ENCODE peak calls at places on chromosomes 3 and 15, in nine cellular contexts. D is mammary epithelial cell, K is neuronal stem cell, N is cardiac muscle cell, U is keratinocyte, Z is H7, L is sigmoid colon, V is psoas muscle, M is lower lobe of right lung. T is an unnamed sample. For H3K36me3, the result is how much of the 10 kb centered on the place peaks cover.

GRCh38 chr3:51538459-51539290 is at the start of gene RAD54L2:
- DNase-seq in K (peak), U (no peak), Z (peak), V (peak), D (peak), M (peak), N (peak), L (peak), T (peak)

GRCh38 chr3:138059261-138059660 is 49.3 kb downstream of the CLDN18 start:
- DNase-seq in D (no peak), V (no peak), U (no peak), K (no peak), N (no peak), M (no peak), L (no peak), Z (no peak), T (no peak)

GRCh38 chr3:8983591-8983990 is 20.3 kb upstream of the RAD18 start:
- DNase-seq in L (no peak), M (no peak), N (no peak), Z (no peak), U (no peak), V (no peak), K (no peak), D (no peak), T (no peak)

GRCh38 chr3:185582871-185583270 is 3.2 kb upstream of the SENP2 start:
- DNase-seq in D (no peak), K (no peak), U (no peak), N (no peak), L (no peak), M (no peak), V (no peak), Z (no peak), T (no peak)

GRCh38 chr3:155946178-155946577 is 75.7 kb downstream of the GMPS start:
- DNase-seq in V (no peak), D (peak), L (no peak), Z (no peak), M (no peak), N (no peak), U (no peak), K (no peak), T (peak)

GRCh38 chr3:1677576-1678164 is 421.0 kb upstream of the CNTN4 start:
- DNase-seq in N (peak), V (no peak), K (no peak), Z (no peak), D (no peak), L (no peak), U (no peak), M (no peak), T (no peak)

GRCh38 chr3:138941259-138941885 is 5.6 kb downstream of the FOXL2 start:
- DNase-seq in D (no peak), L (no peak), N (peak), U (no peak), M (no peak), Z (peak), V (no peak), K (peak), T (no peak)

GRCh38 chr3:37864904-37865303 is 3.2 kb downstream of the CTDSPL start:
- DNase-seq in M (no peak), N (no peak), V (no peak), U (no peak), L (no peak), D (no peak), K (no peak), Z (no peak), T (no peak)

GRCh38 chr3:44146073-44146472 is 95.6 kb upstream of the TOPAZ1 start:
- DNase-seq in M (no peak), K (no peak), U (no peak), Z (no peak), D (no peak), L (no peak), N (no peak), V (no peak), T (no peak)

GRCh38 chr15:31150732-31151212 is 49.2 kb upstream of the TRPM1 start:
- DNase-seq in L (no peak), M (no peak), V (no peak), N (no peak), Z (peak), D (peak), K (peak), U (peak), T (no peak)

GRCh38 chr3:23430781-23431423 is 227.8 kb downstream of the UBE2E2 start:
- DNase-seq in N (no peak), Z (no peak), U (no peak), L (no peak), M (no peak), D (no peak), K (no peak), V (no peak), T (no peak)

GRCh38 chr3:45497963-45498362 is 96.6 kb upstream of the LIMD1 start:
- DNase-seq in L (no peak), U (no peak), K (no peak), N (no peak), D (no peak), V (no peak), Z (no peak), M (no peak), T (no peak)

GRCh38 chr3:21803604-21804003 is 52.6 kb upstream of the ZNF385D start:
- DNase-seq in N (no peak), L (no peak), M (no peak), V (no peak), K (no peak), U (no peak), D (no peak), Z (no peak), T (no peak)

GRCh38 chr3:169813757-169814517 is 1.2 kb upstream of the LRRC34 start:
- DNase-seq in M (peak), Z (no peak), L (no peak), D (no peak), N (no peak), V (no peak), K (no peak), U (no peak), T (no peak)

GRCh38 chr15:70584838-70585706 is 178.3 kb downstream of the UACA start:
- DNase-seq in U (no peak), N (peak), Z (peak), D (peak), L (no peak), M (no peak), K (peak), V (peak), T (no peak)

GRCh38 chr3:52349611-52350395 is 33.7 kb downstream of the DNAH1 start:
- DNase-seq in L (no peak), D (no peak), V (no peak), Z (no peak), M (peak), U (no peak), K (no peak), N (no peak), T (no peak)

GRCh38 chr3:64083588-64083974 is 60.3 kb upstream of the PSMD6 start:
- DNase-seq in K (no peak), Z (no peak), N (no peak), U (no peak), D (no peak), L (no peak), V (no peak), M (no peak), T (no peak)

GRCh38 chr3:134312873-134313838 is 61.1 kb downstream of the AMOTL2 start:
- DNase-seq in K (peak), L (peak), M (peak), V (peak), U (no peak), D (no peak), N (peak), Z (peak), T (no peak)

GRCh38 chr3:68256635-68257034 is 602.2 kb upstream of the SUCLG2 start:
- DNase-seq in N (no peak), U (no peak), V (no peak), K (no peak), Z (peak), D (no peak), L (no peak), M (no peak), T (no peak)

GRCh38 chr15:55031732-55032131 is 165.0 kb downstream of the RSL24D1 start:
- DNase-seq in M (no peak), K (no peak), U (no peak), D (no peak), N (no peak), V (no peak), L (no peak), Z (no peak), T (no peak)

GRCh38 chr3:157061271-157061670 is 98.7 kb downstream of the CCNL1 start:
- DNase-seq in M (no peak), Z (no peak), V (no peak), D (no peak), N (no peak), K (no peak), U (no peak), L (no peak), T (no peak)

GRCh38 chr3:82085356-82085755 is 323.9 kb upstream of the GBE1 start:
- DNase-seq in L (no peak), M (no peak), D (peak), Z (no peak), N (no peak), K (no peak), V (no peak), U (no peak), T (no peak)

GRCh38 chr3:155424041-155424605 is 130.6 kb upstream of the STRIT1 start:
- DNase-seq in V (no peak), Z (no peak), U (no peak), K (no peak), L (no peak), D (no peak), N (no peak), M (no peak), T (no peak)

GRCh38 chr3:156633335-156633734 is 41.1 kb upstream of the TIPARP start:
- DNase-seq in D (no peak), L (no peak), V (peak), N (no peak), Z (no peak), U (no peak), K (no peak), M (peak), T (peak)

DNA sequence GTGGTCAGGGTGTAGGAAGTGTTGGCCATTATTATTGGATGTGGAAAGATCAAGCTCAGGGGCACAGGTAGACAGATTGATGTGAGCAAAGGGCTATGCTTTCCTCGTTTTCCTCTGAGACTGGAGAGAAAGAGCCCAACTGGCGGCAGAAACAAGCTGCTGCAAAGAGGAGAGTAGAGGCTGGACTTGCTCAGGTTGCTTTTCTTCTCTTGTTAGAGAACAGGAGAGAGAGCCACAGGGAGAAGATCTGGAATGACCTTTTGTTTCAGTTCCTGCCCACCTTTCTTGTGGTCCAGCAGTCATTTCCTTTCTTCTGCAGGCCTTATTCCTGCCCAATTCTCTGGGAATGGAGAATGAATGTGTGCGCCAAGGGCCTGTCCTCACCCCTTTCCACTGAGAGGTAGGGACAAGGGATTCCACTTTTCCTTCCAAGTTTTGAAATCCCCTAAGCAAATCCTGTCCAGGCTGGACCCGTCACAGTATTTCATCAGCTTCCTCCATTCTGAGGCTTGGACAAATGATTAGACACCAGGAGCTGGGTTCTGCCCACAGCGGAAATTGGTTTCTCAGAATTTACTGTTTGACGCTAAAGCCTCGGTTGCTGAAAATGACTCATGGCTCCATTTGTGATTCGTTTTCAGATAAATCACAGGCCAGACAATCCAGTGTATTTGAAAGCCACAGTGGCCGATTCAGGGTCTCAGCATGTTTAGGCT is 16.1 kb downstream of the ZNF80 start:
- DNase-seq in Z (no peak), N (no peak), M (no peak), K (no peak), D (no peak), L (no peak), V (no peak), U (no peak), T (no peak)
- H3K4me3 ChIP-seq in Z (no peak), N (no peak), M (no peak), K (no peak), D (no peak), L (no peak), V (no peak), U (no peak), T (no peak)

GRCh38 chr3:180961087-180961486 is 28.4 kb downstream of the DNAJC19 start:
- DNase-seq in N (no peak), V (no peak), Z (no peak), D (no peak), K (no peak), L (no peak), M (no peak), U (no peak), T (no peak)
- H3K36me3 ChIP-seq in N (half or more), V (under half), Z (under half), D (half or more), K (under half), L (under half), M (half or more), U (under half), T (under half)

DNA sequence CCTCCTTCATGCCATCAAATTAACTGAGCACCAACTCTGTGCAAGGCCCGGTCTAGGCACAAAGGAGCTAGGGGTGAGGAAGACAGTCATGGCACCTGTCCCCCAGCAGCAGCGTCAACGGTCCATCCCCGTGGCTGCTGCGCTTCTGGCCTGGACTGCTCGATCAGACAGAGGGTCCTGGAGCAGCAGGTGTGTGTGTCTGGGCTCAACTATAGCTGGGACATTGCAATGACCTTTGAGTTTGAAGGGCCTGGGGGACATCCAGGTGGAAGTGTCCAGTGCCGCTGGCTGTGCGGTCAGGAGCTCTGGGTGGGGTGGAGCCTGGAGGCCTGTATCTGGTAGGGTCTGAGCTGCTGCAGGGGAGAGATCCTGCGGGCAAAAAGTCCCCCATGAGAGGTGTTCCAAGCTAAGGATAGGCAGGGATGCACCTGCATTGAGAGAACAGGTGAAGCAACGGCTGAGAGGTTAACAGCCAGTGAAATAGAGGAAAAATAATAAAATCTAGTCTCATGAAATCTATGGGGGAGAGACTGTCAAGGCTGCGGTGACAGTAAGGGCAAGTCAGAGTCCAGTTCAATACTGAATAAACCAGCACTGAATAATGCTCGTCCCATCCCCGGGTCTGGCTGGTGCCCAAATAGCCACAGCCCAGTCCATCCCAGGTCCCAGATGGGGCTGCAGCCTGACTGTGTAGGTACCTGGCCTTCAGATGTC is 25.4 kb upstream of the SLC41A3 start:
- DNase-seq in M (no peak), N (no peak), U (no peak), Z (peak), D (no peak), K (no peak), L (peak), V (no peak), T (no peak)
- H3K4me3 ChIP-seq in M (no peak), N (no peak), U (no peak), Z (no peak), D (no peak), K (no peak), L (no peak), V (no peak), T (no peak)

GRCh38 chr3:4708230-4708629 is 215.1 kb downstream of the ITPR1 start:
- DNase-seq in M (no peak), D (no peak), K (no peak), L (no peak), Z (peak), U (no peak), N (no peak), V (no peak), T (no peak)

GRCh38 chr3:4711680-4711992 is 218.5 kb downstream of the ITPR1 start:
- DNase-seq in D (no peak), K (no peak), V (no peak), U (no peak), Z (no peak), L (no peak), M (no peak), N (no peak), T (no peak)

GRCh38 chr3:4707324-4707723 is 214.2 kb downstream of the ITPR1 start:
- DNase-seq in D (no peak), V (no peak), K (no peak), N (no peak), Z (no peak), M (no peak), U (no peak), L (no peak), T (no peak)

GRCh38 chr3:4710191-4710590 is 217.0 kb downstream of the ITPR1 start:
- DNase-seq in Z (no peak), M (no peak), V (no peak), U (no peak), L (no peak), D (no peak), K (no peak), N (no peak), T (no peak)

DNA sequence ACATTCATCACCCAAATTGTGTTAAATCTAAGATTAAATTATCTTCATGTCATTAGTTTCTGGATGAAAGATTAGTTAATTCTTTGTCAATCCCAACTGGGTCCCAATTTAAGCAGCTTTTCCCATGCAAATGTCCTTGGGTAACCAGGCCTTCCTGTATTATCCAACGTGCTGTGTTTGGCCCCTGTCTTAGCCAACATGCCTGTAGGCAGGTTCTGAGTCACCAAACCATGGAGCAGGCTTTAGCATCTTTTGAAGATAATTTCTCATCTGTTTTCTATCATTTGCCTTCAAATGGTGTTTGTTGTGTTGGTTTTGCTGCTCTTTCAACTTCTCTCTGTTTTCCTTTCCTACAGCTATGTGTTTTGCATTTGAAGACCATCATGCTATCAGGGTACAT is 216.2 kb downstream of the ITPR1 start:
- DNase-seq in Z (no peak), K (no peak), M (no peak), D (peak), L (no peak), N (no peak), U (no peak), V (no peak), T (no peak)
- H3K36me3 ChIP-seq in Z (under half), K (under half), M (half or more), D (under half), L (under half), N (under half), U (under half), V (under half), T (under half)

T was measured in brain microvascular endothelial cell.